ENCODE peak calls at places on chromosomes 12 and 14, in ten cellular contexts. One of them, this sample, is unnamed.

GRCh38 chr14:34713681-34714319 is 593 bp downstream of the CFL2 start:
- DNase-seq in lower leg skin: peak
- DNase-seq in spleen: no peak
- DNase-seq in gastrocnemius medialis: peak
- DNase-seq in HCT116: no peak
- DNase-seq in uterus: peak
- DNase-seq in breast epithelium: no peak
- DNase-seq in NB4: peak
- DNase-seq in erythroblast: peak
- DNase-seq in prostate gland: peak
- DNase-seq in this sample: no peak

GRCh38 chr12:97560359-97560758 is 97.8 kb downstream of the RMST start:
- DNase-seq in lower leg skin: no peak
- DNase-seq in spleen: no peak
- DNase-seq in gastrocnemius medialis: no peak
- DNase-seq in HCT116: no peak
- DNase-seq in uterus: no peak
- DNase-seq in breast epithelium: no peak
- DNase-seq in NB4: no peak
- DNase-seq in erythroblast: no peak
- DNase-seq in prostate gland: no peak
- DNase-seq in this sample: no peak

GRCh38 chr14:61751475-61751989 is 10.7 kb upstream of the SNAPC1 start:
- DNase-seq in lower leg skin: no peak
- DNase-seq in spleen: no peak
- DNase-seq in gastrocnemius medialis: no peak
- DNase-seq in HCT116: no peak
- DNase-seq in uterus: no peak
- DNase-seq in breast epithelium: no peak
- DNase-seq in NB4: no peak
- DNase-seq in erythroblast: no peak
- DNase-seq in prostate gland: no peak
- DNase-seq in this sample: no peak

GRCh38 chr14:92960706-92961566 is 38.0 kb downstream of the CHGA start:
- DNase-seq in lower leg skin: no peak
- DNase-seq in spleen: peak
- DNase-seq in gastrocnemius medialis: no peak
- DNase-seq in HCT116: peak
- DNase-seq in uterus: no peak
- DNase-seq in breast epithelium: no peak
- DNase-seq in NB4: no peak
- DNase-seq in erythroblast: no peak
- DNase-seq in prostate gland: peak
- DNase-seq in this sample: no peak

GRCh38 chr14:104423715-104424405 is 155.7 kb upstream of the C14orf180 start:
- DNase-seq in lower leg skin: no peak
- DNase-seq in spleen: no peak
- DNase-seq in gastrocnemius medialis: no peak
- DNase-seq in HCT116: no peak
- DNase-seq in uterus: no peak
- DNase-seq in breast epithelium: peak
- DNase-seq in NB4: no peak
- DNase-seq in erythroblast: no peak
- DNase-seq in prostate gland: no peak
- DNase-seq in this sample: no peak

GRCh38 chr14:102213984-102214658 is 74.4 kb downstream of the WDR20 start:
- DNase-seq in lower leg skin: no peak
- DNase-seq in spleen: no peak
- DNase-seq in gastrocnemius medialis: no peak
- DNase-seq in HCT116: no peak
- DNase-seq in uterus: no peak
- DNase-seq in breast epithelium: no peak
- DNase-seq in NB4: no peak
- DNase-seq in erythroblast: no peak
- DNase-seq in prostate gland: no peak
- DNase-seq in this sample: no peak

GRCh38 chr12:55927588-55928502 is at the start of gene PYM1:
- DNase-seq in lower leg skin: peak
- DNase-seq in spleen: peak
- DNase-seq in gastrocnemius medialis: peak
- DNase-seq in HCT116: peak
- DNase-seq in uterus: peak
- DNase-seq in breast epithelium: peak
- DNase-seq in NB4: peak
- DNase-seq in erythroblast: peak
- DNase-seq in prostate gland: peak
- DNase-seq in this sample: peak

GRCh38 chr12:124727244-124727673 is 136.4 kb downstream of the SCARB1 start:
- DNase-seq in lower leg skin: peak
- DNase-seq in spleen: peak
- DNase-seq in gastrocnemius medialis: peak
- DNase-seq in HCT116: peak
- DNase-seq in uterus: peak
- DNase-seq in breast epithelium: peak
- DNase-seq in NB4: peak
- DNase-seq in erythroblast: no peak
- DNase-seq in prostate gland: peak
- DNase-seq in this sample: no peak

GRCh38 chr12:131102991-131103609 is 149.4 kb downstream of the ADGRD1 start:
- DNase-seq in lower leg skin: no peak
- DNase-seq in spleen: peak
- DNase-seq in gastrocnemius medialis: no peak
- DNase-seq in HCT116: no peak
- DNase-seq in uterus: peak
- DNase-seq in breast epithelium: peak
- DNase-seq in NB4: no peak
- DNase-seq in erythroblast: no peak
- DNase-seq in prostate gland: no peak
- DNase-seq in this sample: no peak

GRCh38 chr14:23435540-23436326 is at the start of gene MYH7:
- DNase-seq in lower leg skin: no peak
- DNase-seq in spleen: peak
- DNase-seq in gastrocnemius medialis: peak
- DNase-seq in HCT116: no peak
- DNase-seq in uterus: no peak
- DNase-seq in breast epithelium: peak
- DNase-seq in NB4: no peak
- DNase-seq in erythroblast: no peak
- DNase-seq in prostate gland: no peak
- DNase-seq in this sample: no peak
- TF ChIP-seq POLR2A in lower leg skin: no peak
- TF ChIP-seq POLR2A in spleen: no peak
- TF ChIP-seq POLR2A in gastrocnemius medialis: no peak
- TF ChIP-seq POLR2A in HCT116: no peak
- TF ChIP-seq POLR2A in uterus: no peak
- TF ChIP-seq POLR2A in breast epithelium: no peak
- TF ChIP-seq POLR2A in NB4: no peak
- TF ChIP-seq POLR2A in erythroblast: no peak
- TF ChIP-seq POLR2A in prostate gland: no peak
- TF ChIP-seq POLR2A in this sample: no peak

GRCh38 chr14:21205026-21205677 is 49.3 kb upstream of the OR5AU1 start:
- DNase-seq in lower leg skin: no peak
- DNase-seq in spleen: no peak
- DNase-seq in gastrocnemius medialis: no peak
- DNase-seq in HCT116: no peak
- DNase-seq in uterus: no peak
- DNase-seq in breast epithelium: no peak
- DNase-seq in NB4: no peak
- DNase-seq in erythroblast: no peak
- DNase-seq in prostate gland: no peak
- DNase-seq in this sample: no peak

GRCh38 chr14:21202463-21203358 is 46.8 kb upstream of the OR5AU1 start:
- DNase-seq in lower leg skin: no peak
- DNase-seq in spleen: no peak
- DNase-seq in gastrocnemius medialis: no peak
- DNase-seq in HCT116: no peak
- DNase-seq in uterus: no peak
- DNase-seq in breast epithelium: no peak
- DNase-seq in NB4: no peak
- DNase-seq in erythroblast: no peak
- DNase-seq in prostate gland: no peak
- DNase-seq in this sample: no peak

GRCh38 chr14:21203470-21204166 is 47.8 kb upstream of the OR5AU1 start:
- DNase-seq in lower leg skin: no peak
- DNase-seq in spleen: no peak
- DNase-seq in gastrocnemius medialis: no peak
- DNase-seq in HCT116: no peak
- DNase-seq in uterus: no peak
- DNase-seq in breast epithelium: no peak
- DNase-seq in NB4: no peak
- DNase-seq in erythroblast: no peak
- DNase-seq in prostate gland: no peak
- DNase-seq in this sample: no peak

GRCh38 chr14:21205678-21206581 is 50.1 kb upstream of the OR5AU1 start:
- DNase-seq in lower leg skin: no peak
- DNase-seq in spleen: no peak
- DNase-seq in gastrocnemius medialis: no peak
- DNase-seq in HCT116: no peak
- DNase-seq in uterus: no peak
- DNase-seq in breast epithelium: no peak
- DNase-seq in NB4: no peak
- DNase-seq in erythroblast: no peak
- DNase-seq in prostate gland: no peak
- DNase-seq in this sample: no peak

GRCh38 chr14:21204167-21205025 is 48.5 kb upstream of the OR5AU1 start:
- DNase-seq in lower leg skin: no peak
- DNase-seq in spleen: no peak
- DNase-seq in gastrocnemius medialis: no peak
- DNase-seq in HCT116: no peak
- DNase-seq in uterus: no peak
- DNase-seq in breast epithelium: no peak
- DNase-seq in NB4: no peak
- DNase-seq in erythroblast: no peak
- DNase-seq in prostate gland: no peak
- DNase-seq in this sample: no peak
- TF ChIP-seq POLR2A in lower leg skin: no peak
- TF ChIP-seq POLR2A in spleen: no peak
- TF ChIP-seq POLR2A in gastrocnemius medialis: no peak
- TF ChIP-seq POLR2A in HCT116: no peak
- TF ChIP-seq POLR2A in uterus: no peak
- TF ChIP-seq POLR2A in breast epithelium: no peak
- TF ChIP-seq POLR2A in NB4: no peak
- TF ChIP-seq POLR2A in erythroblast: no peak
- TF ChIP-seq POLR2A in prostate gland: no peak
- TF ChIP-seq POLR2A in this sample: no peak

DNA sequence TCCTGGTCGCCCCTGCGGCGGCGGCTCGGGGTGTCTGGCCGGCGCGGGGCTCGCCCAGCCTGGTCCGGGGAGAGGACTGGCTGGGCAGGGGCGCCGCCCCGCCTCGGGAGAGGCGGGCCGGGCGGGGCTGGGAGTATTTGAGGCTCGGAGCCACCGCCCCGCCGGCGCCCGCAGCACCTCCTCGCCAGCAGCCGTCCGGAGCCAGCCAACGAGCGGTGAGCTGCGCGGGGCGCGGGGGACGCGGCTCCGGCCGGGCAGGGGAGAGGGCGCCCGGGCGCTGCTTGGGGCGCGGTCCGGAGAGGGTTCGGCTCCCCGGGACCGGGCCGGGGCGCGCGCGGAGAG is at the start of gene LGALS3:
- DNase-seq in lower leg skin: peak
- DNase-seq in spleen: peak
- DNase-seq in gastrocnemius medialis: peak
- DNase-seq in HCT116: no peak
- DNase-seq in uterus: peak
- DNase-seq in breast epithelium: peak
- DNase-seq in NB4: peak
- DNase-seq in erythroblast: peak
- DNase-seq in prostate gland: peak
- DNase-seq in this sample: peak
- TF ChIP-seq POLR2A in lower leg skin: no peak
- TF ChIP-seq POLR2A in spleen: no peak
- TF ChIP-seq POLR2A in gastrocnemius medialis: peak
- TF ChIP-seq POLR2A in HCT116: peak
- TF ChIP-seq POLR2A in uterus: peak
- TF ChIP-seq POLR2A in breast epithelium: no peak
- TF ChIP-seq POLR2A in NB4: peak
- TF ChIP-seq POLR2A in erythroblast: peak
- TF ChIP-seq POLR2A in prostate gland: peak
- TF ChIP-seq POLR2A in this sample: no peak

GRCh38 chr14:93974833-93975232 is 1.5 kb downstream of the ASB2 start:
- DNase-seq in lower leg skin: no peak
- DNase-seq in spleen: no peak
- DNase-seq in gastrocnemius medialis: peak
- DNase-seq in HCT116: no peak
- DNase-seq in uterus: no peak
- DNase-seq in breast epithelium: no peak
- DNase-seq in NB4: peak
- DNase-seq in erythroblast: no peak
- DNase-seq in prostate gland: no peak
- DNase-seq in this sample: no peak

GRCh38 chr14:93975791-93976476 is 436 bp downstream of the ASB2 start:
- DNase-seq in lower leg skin: no peak
- DNase-seq in spleen: no peak
- DNase-seq in gastrocnemius medialis: no peak
- DNase-seq in HCT116: no peak
- DNase-seq in uterus: no peak
- DNase-seq in breast epithelium: no peak
- DNase-seq in NB4: no peak
- DNase-seq in erythroblast: no peak
- DNase-seq in prostate gland: no peak
- DNase-seq in this sample: no peak

GRCh38 chr14:93977171-93977570 is 801 bp upstream of the ASB2 start:
- DNase-seq in lower leg skin: no peak
- DNase-seq in spleen: no peak
- DNase-seq in gastrocnemius medialis: no peak
- DNase-seq in HCT116: no peak
- DNase-seq in uterus: no peak
- DNase-seq in breast epithelium: no peak
- DNase-seq in NB4: no peak
- DNase-seq in erythroblast: no peak
- DNase-seq in prostate gland: no peak
- DNase-seq in this sample: no peak

GRCh38 chr14:93977790-93978581 is 1.6 kb upstream of the ASB2 start:
- DNase-seq in lower leg skin: no peak
- DNase-seq in spleen: no peak
- DNase-seq in gastrocnemius medialis: no peak
- DNase-seq in HCT116: no peak
- DNase-seq in uterus: no peak
- DNase-seq in breast epithelium: no peak
- DNase-seq in NB4: peak
- DNase-seq in erythroblast: no peak
- DNase-seq in prostate gland: no peak
- DNase-seq in this sample: no peak

DNA sequence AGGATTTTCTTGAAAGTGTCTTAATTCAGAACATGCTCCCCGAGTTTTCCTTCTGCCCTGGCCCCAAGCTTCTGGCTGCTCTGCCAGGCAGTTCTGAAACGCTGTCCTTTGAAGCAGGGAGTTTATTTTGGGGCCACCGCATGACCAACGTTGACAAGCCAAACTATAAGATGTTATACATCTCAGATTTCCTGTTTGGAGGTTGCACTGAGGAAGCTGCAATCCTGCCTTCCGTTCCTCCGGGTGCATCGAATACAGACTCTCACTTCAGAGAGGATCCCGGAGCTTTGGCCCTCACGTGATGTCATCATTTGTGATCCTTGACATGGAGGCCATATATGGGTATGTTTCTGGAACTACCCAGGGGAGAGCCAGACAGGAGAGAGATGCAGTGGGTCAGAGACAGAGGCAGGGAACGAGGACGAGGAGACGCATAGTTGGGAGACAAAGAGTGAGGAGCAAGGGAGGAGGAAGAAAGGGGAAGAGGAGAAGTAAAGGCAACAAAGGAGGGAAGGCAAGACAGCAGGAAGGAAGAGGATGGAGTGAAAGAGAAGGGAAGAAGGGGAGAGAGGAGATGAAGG is at the start of gene ASB2:
- DNase-seq in lower leg skin: no peak
- DNase-seq in spleen: no peak
- DNase-seq in gastrocnemius medialis: peak
- DNase-seq in HCT116: no peak
- DNase-seq in uterus: peak
- DNase-seq in breast epithelium: no peak
- DNase-seq in NB4: no peak
- DNase-seq in erythroblast: no peak
- DNase-seq in prostate gland: no peak
- DNase-seq in this sample: no peak
- TF ChIP-seq POLR2A in lower leg skin: no peak
- TF ChIP-seq POLR2A in spleen: no peak
- TF ChIP-seq POLR2A in gastrocnemius medialis: peak
- TF ChIP-seq POLR2A in HCT116: no peak
- TF ChIP-seq POLR2A in uterus: peak
- TF ChIP-seq POLR2A in breast epithelium: no peak
- TF ChIP-seq POLR2A in NB4: no peak
- TF ChIP-seq POLR2A in erythroblast: no peak
- TF ChIP-seq POLR2A in prostate gland: no peak
- TF ChIP-seq POLR2A in this sample: no peak